ENCODE peak calls at places on chromosomes 2 and 18, in eight cellular contexts. E, G, D, I, W, Z, P and A are unnamed samples. For H3K4me1 and H3K36me3, the result is how much of the 10 kb centered on the place peaks cover.

GRCh38 chr18:32868424-32868823 is 95.6 kb upstream of the KLHL14 start:
- DNase-seq in E (no peak), G (no peak), D (no peak), I (no peak), W (no peak), Z (no peak), P (no peak), A (no peak)

GRCh38 chr2:201883559-201883958 is 77.2 kb downstream of the CDK15 start:
- DNase-seq in E (no peak), G (no peak), D (no peak), I (no peak), W (peak), Z (no peak), P (no peak), A (no peak)

GRCh38 chr2:233217892-233218377 is 33.5 kb upstream of the ATG16L1 start:
- DNase-seq in E (no peak), G (no peak), D (no peak), I (no peak), W (no peak), Z (no peak), P (no peak), A (no peak)

GRCh38 chr2:164495491-164496223 is 125.6 kb downstream of the GRB14 start:
- DNase-seq in E (peak), G (no peak), D (no peak), I (peak), W (no peak), Z (no peak), P (no peak), A (no peak)

GRCh38 chr2:175461839-175462238 is 280.3 kb upstream of the ATP5MC3 start:
- DNase-seq in E (no peak), G (no peak), D (no peak), I (no peak), W (no peak), Z (no peak), P (no peak), A (no peak)

GRCh38 chr2:120804446-120804845 is 68.8 kb downstream of the GLI2 start:
- DNase-seq in E (no peak), G (no peak), D (no peak), I (no peak), W (no peak), Z (no peak), P (no peak), A (no peak)

GRCh38 chr2:85769236-85769986 is 15.6 kb downstream of the ATOH8 start:
- DNase-seq in E (no peak), G (no peak), D (no peak), I (no peak), W (no peak), Z (no peak), P (no peak), A (no peak)

GRCh38 chr18:42414756-42415454 is 459.9 kb downstream of the PIK3C3 start:
- DNase-seq in E (no peak), G (no peak), D (no peak), I (no peak), W (no peak), Z (peak), P (no peak), A (no peak)

GRCh38 chr2:241894056-241894641 is 24.6 kb downstream of the RTP5 start:
- DNase-seq in E (no peak), G (no peak), D (peak), I (no peak), W (no peak), Z (peak), P (peak), A (no peak)

GRCh38 chr2:76469066-76469465 is 758.4 kb upstream of the GCFC2 start:
- DNase-seq in E (no peak), G (no peak), D (no peak), I (no peak), W (no peak), Z (no peak), P (no peak), A (no peak)

GRCh38 chr2:119464977-119465376 is 33.3 kb downstream of the TMEM37 start:
- DNase-seq in E (no peak), G (no peak), D (no peak), I (no peak), W (no peak), Z (no peak), P (no peak), A (no peak)

GRCh38 chr2:239537633-239538356 is 137.0 kb upstream of the HDAC4 start:
- DNase-seq in E (no peak), G (no peak), D (no peak), I (no peak), W (no peak), Z (no peak), P (peak), A (no peak)

GRCh38 chr18:74516271-74517235 is 17.7 kb upstream of the CNDP1 start:
- DNase-seq in E (no peak), G (no peak), D (peak), I (no peak), W (no peak), Z (no peak), P (no peak), A (no peak)

GRCh38 chr18:50879302-50880107 is 587 bp downstream of the ME2 start:
- DNase-seq in E (no peak), G (peak), D (no peak), I (peak), W (peak), Z (no peak), P (peak), A (peak)

GRCh38 chr2:101779190-101779589 is 81.7 kb downstream of the MAP4K4 start:
- DNase-seq in E (no peak), G (no peak), D (no peak), I (no peak), W (no peak), Z (no peak), P (no peak), A (no peak)

GRCh38 chr18:9806905-9807304 is 78.9 kb upstream of the TXNDC2 start:
- DNase-seq in E (no peak), G (no peak), D (no peak), I (no peak), W (no peak), Z (no peak), P (no peak), A (no peak)

GRCh38 chr2:42084231-42084671 is 36.4 kb downstream of the PKDCC start:
- DNase-seq in E (no peak), G (no peak), D (no peak), I (no peak), W (no peak), Z (peak), P (no peak), A (no peak)

GRCh38 chr2:95348609-95349567 is 51.7 kb downstream of the KCNIP3 start:
- DNase-seq in E (no peak), G (no peak), D (no peak), I (no peak), W (peak), Z (peak), P (no peak), A (no peak)

GRCh38 chr2:28661589-28662001 is 90.0 kb upstream of the PPP1CB start:
- DNase-seq in E (no peak), G (no peak), D (no peak), I (no peak), W (peak), Z (peak), P (no peak), A (no peak)

GRCh38 chr2:66441651-66442365 is 6.9 kb downstream of the MEIS1 start:
- DNase-seq in E (no peak), G (no peak), D (no peak), I (no peak), W (no peak), Z (no peak), P (no peak), A (no peak)

GRCh38 chr2:120470041-120470716 is 124.2 kb downstream of the INHBB start:
- DNase-seq in E (no peak), G (no peak), D (peak), I (no peak), W (no peak), Z (peak), P (peak), A (no peak)

GRCh38 chr2:200843993-200844948 is 20.2 kb downstream of the CLK1 start:
- DNase-seq in E (no peak), G (no peak), D (peak), I (no peak), W (no peak), Z (no peak), P (no peak), A (no peak)

GRCh38 chr2:227818569-227819397 is 5.1 kb downstream of the CCL20 start:
- DNase-seq in E (no peak), G (no peak), D (no peak), I (no peak), W (no peak), Z (no peak), P (no peak), A (no peak)

GRCh38 chr2:88880441-88880953 is 189.0 kb downstream of the RPIA start:
- DNase-seq in E (peak), G (peak), D (no peak), I (peak), W (peak), Z (no peak), P (no peak), A (no peak)

GRCh38 chr18:22840606-22841144 is 92.5 kb upstream of the RBBP8 start:
- DNase-seq in E (no peak), G (no peak), D (no peak), I (no peak), W (no peak), Z (no peak), P (no peak), A (no peak)
- H3K4me1 ChIP-seq in E (under half), G (under half), D (under half), I (under half), W (under half), Z (under half), P (under half), A (under half)

GRCh38 chr2:96733931-96734330 is 5.9 kb downstream of the LMAN2L start:
- DNase-seq in E (no peak), G (no peak), D (no peak), I (no peak), W (no peak), Z (no peak), P (no peak), A (no peak)
- H3K36me3 ChIP-seq in E (half or more), G (under half), D (under half), I (half or more), W (half or more), Z (under half), P (under half), A (under half)

GRCh38 chr2:2703792-2704191 is 372.7 kb upstream of the MYT1L start:
- DNase-seq in E (no peak), G (no peak), D (no peak), I (peak), W (no peak), Z (no peak), P (no peak), A (no peak)
- H3K4me1 ChIP-seq in E (under half), G (under half), D (under half), I (under half), W (under half), Z (under half), P (under half), A (under half)

GRCh38 chr2:182937864-182938263 is 71.4 kb upstream of the FRZB start:
- DNase-seq in E (no peak), G (no peak), D (no peak), I (no peak), W (no peak), Z (no peak), P (no peak), A (no peak)
- H3K36me3 ChIP-seq in E (half or more), G (under half), D (under half), I (half or more), W (half or more), Z (under half), P (under half), A (under half)

GRCh38 chr2:109229094-109229675 is 100.2 kb downstream of the SH3RF3 start:
- DNase-seq in E (no peak), G (no peak), D (no peak), I (no peak), W (no peak), Z (no peak), P (no peak), A (no peak)
- H3K4me1 ChIP-seq in E (under half), G (under half), D (under half), I (under half), W (under half), Z (under half), P (under half), A (under half)